ENCODE peak calls at places on chromosomes 13 and 19, in nine cellular contexts. V is heart left ventricle, R is heart right ventricle, X is AG09309, D is B cell, C is keratinocyte, E is right lobe of liver, H is cardiac fibroblast, J is tibial artery. B is an unnamed sample.

GRCh38 chr13:112688560-112689497 is 1.0 kb upstream of the ATP11A start:
- DNase-seq in J (peak), V (no peak), C (no peak), H (peak), E (no peak), X (no peak), D (no peak), R (no peak), B (no peak)

GRCh38 chr19:34432797-34433196 is 4.6 kb downstream of the UBA2 start:
- DNase-seq in V (peak), J (peak), H (peak), R (peak), X (no peak), E (no peak), D (no peak), C (no peak), B (no peak)

GRCh38 chr19:46620716-46621115 is 4.2 kb downstream of the PTGIR start:
- DNase-seq in J (peak), V (no peak), H (peak), R (no peak), X (no peak), C (no peak), E (no peak), D (no peak), B (no peak)

GRCh38 chr19:14368011-14368513 is 13.2 kb upstream of the ADGRE5 start:
- DNase-seq in R (no peak), E (no peak), C (no peak), X (no peak), D (no peak), J (no peak), V (no peak), H (no peak), B (no peak)

GRCh38 chr19:18417250-18418033 is 1.8 kb upstream of the SSBP4 start:
- DNase-seq in R (peak), C (no peak), D (no peak), H (peak), X (no peak), E (peak), V (peak), J (peak), B (peak)

GRCh38 chr19:13899912-13900584 is 5.9 kb downstream of the BRME1 start:
- DNase-seq in C (no peak), H (no peak), E (no peak), V (no peak), J (no peak), R (no peak), X (no peak), D (no peak), B (no peak)

GRCh38 chr13:54449922-54450321 is 1421.3 kb downstream of the OLFM4 start:
- DNase-seq in C (no peak), H (no peak), V (no peak), E (no peak), D (no peak), J (no peak), R (no peak), X (no peak), B (no peak)

GRCh38 chr13:94305463-94305862 is 174.0 kb downstream of the DCT start:
- DNase-seq in V (no peak), J (no peak), X (no peak), R (no peak), D (no peak), H (peak), E (no peak), C (peak), B (no peak)

GRCh38 chr13:49498211-49498610 is 2.5 kb downstream of the PHF11 start:
- DNase-seq in X (no peak), D (no peak), E (no peak), J (no peak), C (no peak), V (no peak), H (no peak), R (no peak), B (no peak)

GRCh38 chr13:49495783-49496762 is at the start of gene PHF11:
- DNase-seq in C (no peak), V (peak), J (peak), H (peak), R (peak), D (peak), X (no peak), E (peak), B (peak)

GRCh38 chr13:49499889-49500660 is 4.3 kb downstream of the PHF11 start:
- DNase-seq in C (no peak), J (no peak), R (no peak), E (no peak), D (no peak), H (peak), V (no peak), X (peak), B (peak)

GRCh38 chr13:49497272-49497671 is 1.5 kb downstream of the PHF11 start:
- DNase-seq in R (no peak), E (no peak), J (no peak), X (no peak), D (no peak), C (no peak), H (no peak), V (no peak), B (peak)

GRCh38 chr13:49494645-49495044 is 1.1 kb upstream of the PHF11 start:
- DNase-seq in E (no peak), V (no peak), C (no peak), R (no peak), H (no peak), X (no peak), D (no peak), J (no peak), B (no peak)
- TF ChIP-seq CTCF in E (no peak), V (no peak), C (no peak), R (no peak), H (no peak), X (no peak), D (no peak), J (no peak), B (no peak)

DNA sequence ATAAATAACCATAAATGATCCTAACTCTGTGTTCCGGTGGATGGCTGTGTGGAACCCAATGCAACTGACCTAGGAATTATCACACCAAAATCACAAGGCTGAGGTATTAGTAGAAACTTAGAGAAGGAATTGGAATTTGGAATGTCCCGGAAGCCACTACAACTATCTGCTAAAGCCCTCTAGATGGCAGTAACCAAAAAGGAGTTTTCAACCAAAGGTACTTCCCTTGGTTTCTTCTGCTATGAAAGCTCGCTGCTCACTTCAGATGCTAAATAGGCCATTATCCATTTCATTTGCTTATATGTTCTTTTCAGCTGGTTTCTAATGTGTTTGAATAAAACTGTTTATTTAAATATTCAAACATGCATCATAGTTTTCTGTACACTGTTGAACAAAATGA is 1589.1 kb upstream of the SPRY2 start:
- DNase-seq in V (no peak), C (no peak), X (no peak), E (no peak), H (peak), J (no peak), D (no peak), R (no peak), B (no peak)
- TF ChIP-seq CTCF in V (no peak), C (peak), X (peak), E (peak), H (no peak), J (peak), D (no peak), R (peak), B (no peak)

DNA sequence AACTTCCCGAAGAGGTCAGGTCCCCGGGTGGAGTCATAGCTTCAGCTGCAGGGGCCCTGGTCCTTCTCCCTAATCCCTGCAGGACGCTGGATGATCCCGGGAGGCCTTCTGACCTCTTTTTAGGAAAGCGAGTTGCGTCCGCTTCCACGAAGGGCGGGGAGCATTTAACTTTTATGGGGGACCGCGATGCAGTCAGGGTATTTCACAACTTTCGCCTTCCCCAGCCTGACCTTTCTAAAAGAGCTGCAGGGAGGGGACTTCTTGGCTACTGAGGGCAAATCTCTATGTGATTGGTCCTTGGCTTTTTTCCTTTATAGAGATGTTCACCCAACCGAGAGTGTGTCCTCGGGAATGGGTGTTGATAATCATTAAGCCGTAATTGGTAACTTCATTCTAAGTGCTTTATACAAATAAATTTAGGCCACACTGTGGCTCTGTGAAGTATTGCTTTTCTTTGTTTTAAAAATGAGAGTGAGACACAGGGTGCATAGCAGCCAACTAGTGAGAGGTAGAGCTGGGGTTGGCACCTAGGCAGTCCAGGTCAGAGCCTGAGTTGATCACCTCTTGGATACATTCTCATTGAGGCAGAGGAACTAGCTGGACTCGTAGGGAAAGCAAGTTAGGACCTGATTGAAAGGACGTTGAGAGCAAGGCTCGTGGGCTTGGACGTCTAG is 841 bp downstream of the ZNF230 start:
- DNase-seq in J (no peak), V (no peak), E (no peak), C (no peak), H (peak), R (no peak), D (no peak), X (no peak), B (peak)
- TF ChIP-seq CTCF in J (no peak), V (no peak), E (no peak), C (peak), H (no peak), R (no peak), D (peak), X (peak), B (no peak)

DNA sequence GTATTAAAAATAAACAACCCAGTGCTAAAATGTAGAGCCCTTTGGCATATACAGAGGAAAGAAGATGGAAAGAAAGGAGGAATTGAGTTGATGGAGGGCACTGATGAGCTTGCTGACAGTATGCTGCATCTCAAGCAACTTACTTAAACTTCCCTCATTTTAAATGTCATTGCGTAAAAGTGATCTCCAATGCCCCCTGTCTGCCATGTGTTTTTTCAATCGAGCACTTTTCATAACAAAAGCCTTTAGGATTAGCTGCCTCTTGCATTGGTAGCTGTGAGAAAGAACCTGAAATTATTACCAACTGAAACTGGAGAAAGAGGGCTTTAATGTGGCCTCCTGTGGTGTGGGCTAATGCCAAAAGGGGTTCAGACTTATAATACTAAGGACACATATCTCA is 541.6 kb downstream of the SUCLA2 start:
- DNase-seq in E (no peak), H (peak), D (no peak), X (no peak), C (no peak), R (no peak), V (no peak), J (no peak), B (no peak)
- TF ChIP-seq CTCF in E (no peak), H (peak), D (no peak), X (peak), C (no peak), R (no peak), V (no peak), J (peak), B (no peak)

DNA sequence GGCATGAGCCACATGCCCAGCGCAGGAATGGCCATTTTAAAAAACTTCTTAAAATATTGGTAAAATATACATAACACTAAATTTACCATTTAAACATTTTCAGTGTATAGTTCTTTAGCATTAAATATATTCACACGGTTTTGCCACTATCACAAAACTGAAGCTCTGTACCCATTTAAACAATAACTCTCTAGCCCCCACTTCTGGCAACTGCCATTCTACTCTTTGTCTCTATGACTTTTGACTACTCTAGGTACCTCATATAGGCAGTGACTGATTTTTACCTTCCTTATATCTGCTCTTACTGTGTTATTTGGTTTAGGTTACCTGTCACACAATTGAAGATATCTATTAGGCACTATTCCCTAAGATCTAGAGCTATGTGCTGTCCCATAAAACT is 2.3 kb upstream of the KBTBD7 start:
- DNase-seq in V (no peak), H (peak), E (no peak), R (no peak), J (no peak), C (no peak), D (no peak), X (no peak), B (no peak)
- TF ChIP-seq CTCF in V (no peak), H (peak), E (peak), R (no peak), J (no peak), C (peak), D (no peak), X (peak), B (no peak)

DNA sequence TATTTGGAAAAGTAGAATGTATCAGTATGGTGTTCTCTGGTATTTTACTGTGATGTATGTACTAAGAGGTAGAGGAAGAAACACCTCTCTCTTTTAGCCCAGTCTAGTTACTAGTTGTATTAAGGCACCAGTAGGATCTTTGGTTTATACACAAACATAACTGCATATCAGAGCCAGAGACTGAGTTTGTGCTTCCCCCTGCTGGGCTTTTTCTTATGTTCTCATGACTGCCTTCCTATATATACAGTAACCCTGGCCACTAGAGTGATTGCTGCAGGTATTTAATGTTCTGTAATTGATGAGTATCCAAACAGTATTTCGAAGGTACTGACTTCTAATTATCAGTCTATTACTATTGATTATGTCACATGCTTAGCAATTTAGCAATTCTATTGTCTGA is 202.5 kb upstream of the KLHL1 start:
- DNase-seq in X (no peak), D (no peak), C (no peak), J (no peak), H (no peak), R (no peak), V (no peak), E (no peak), B (peak)
- TF ChIP-seq CTCF in X (no peak), D (no peak), C (peak), J (no peak), H (no peak), R (peak), V (peak), E (peak), B (no peak)